ENCODE peak calls at places on chromosomes 3 and 15, in eight cellular contexts. One of them, this sample, is unnamed.

GRCh38 chr3:34886443-34886842 is 752.9 kb upstream of the ARPP21 start:
- DNase-seq in sigmoid colon: no peak
- DNase-seq in AG04450: no peak
- DNase-seq in astrocyte: no peak
- DNase-seq in lower lobe of right lung: no peak
- DNase-seq in neuronal stem cell: no peak
- DNase-seq in right cardiac atrium: no peak
- DNase-seq in suprapubic skin: no peak
- DNase-seq in this sample: peak; percentile 17

GRCh38 chr3:10646531-10647335 is 141.3 kb upstream of the ATP2B2 start:
- DNase-seq in sigmoid colon: no peak
- DNase-seq in AG04450: no peak
- DNase-seq in astrocyte: no peak
- DNase-seq in lower lobe of right lung: no peak
- DNase-seq in neuronal stem cell: no peak
- DNase-seq in right cardiac atrium: no peak
- DNase-seq in suprapubic skin: peak; percentile 41
- DNase-seq in this sample: no peak

GRCh38 chr3:116037954-116038911 is 407.1 kb downstream of the LSAMP start:
- DNase-seq in sigmoid colon: no peak
- DNase-seq in AG04450: no peak
- DNase-seq in astrocyte: no peak
- DNase-seq in lower lobe of right lung: no peak
- DNase-seq in neuronal stem cell: no peak
- DNase-seq in right cardiac atrium: no peak
- DNase-seq in suprapubic skin: no peak
- DNase-seq in this sample: no peak

GRCh38 chr15:70584838-70585706 is 178.3 kb downstream of the UACA start:
- DNase-seq in sigmoid colon: no peak
- DNase-seq in AG04450: no peak
- DNase-seq in astrocyte: peak; percentile 63
- DNase-seq in lower lobe of right lung: no peak
- DNase-seq in neuronal stem cell: peak; percentile 63
- DNase-seq in right cardiac atrium: no peak
- DNase-seq in suprapubic skin: peak; percentile 44
- DNase-seq in this sample: peak; percentile 43

GRCh38 chr3:155179966-155180757 is 100.0 kb downstream of the MME start:
- DNase-seq in sigmoid colon: no peak
- DNase-seq in AG04450: no peak
- DNase-seq in astrocyte: no peak
- DNase-seq in lower lobe of right lung: no peak
- DNase-seq in neuronal stem cell: no peak
- DNase-seq in right cardiac atrium: no peak
- DNase-seq in suprapubic skin: no peak
- DNase-seq in this sample: no peak

GRCh38 chr3:120275553-120276092 is 9.4 kb downstream of the GPR156 start:
- DNase-seq in sigmoid colon: no peak
- DNase-seq in AG04450: no peak
- DNase-seq in astrocyte: no peak
- DNase-seq in lower lobe of right lung: no peak
- DNase-seq in neuronal stem cell: no peak
- DNase-seq in right cardiac atrium: no peak
- DNase-seq in suprapubic skin: no peak
- DNase-seq in this sample: no peak

GRCh38 chr15:82942691-82943090 is 9.8 kb downstream of the HOMER2 start:
- DNase-seq in sigmoid colon: no peak
- DNase-seq in AG04450: no peak
- DNase-seq in astrocyte: peak; percentile 66
- DNase-seq in lower lobe of right lung: peak; percentile 78
- DNase-seq in neuronal stem cell: no peak
- DNase-seq in right cardiac atrium: no peak
- DNase-seq in suprapubic skin: no peak
- DNase-seq in this sample: no peak

GRCh38 chr15:62886431-62887071 is 156.0 kb upstream of the TPM1 start:
- DNase-seq in sigmoid colon: no peak
- DNase-seq in AG04450: no peak
- DNase-seq in astrocyte: peak; percentile 70
- DNase-seq in lower lobe of right lung: no peak
- DNase-seq in neuronal stem cell: peak; percentile 39
- DNase-seq in right cardiac atrium: no peak
- DNase-seq in suprapubic skin: no peak
- DNase-seq in this sample: no peak

GRCh38 chr3:24365168-24365567 is 129.5 kb downstream of the THRB start:
- DNase-seq in sigmoid colon: no peak
- DNase-seq in AG04450: no peak
- DNase-seq in astrocyte: peak; percentile 77
- DNase-seq in lower lobe of right lung: no peak
- DNase-seq in neuronal stem cell: no peak
- DNase-seq in right cardiac atrium: peak; percentile 64
- DNase-seq in suprapubic skin: no peak
- DNase-seq in this sample: no peak

GRCh38 chr15:22895465-22896190 is 57.2 kb downstream of the NIPA2 start:
- DNase-seq in sigmoid colon: no peak
- DNase-seq in AG04450: no peak
- DNase-seq in astrocyte: peak; percentile 9
- DNase-seq in lower lobe of right lung: no peak
- DNase-seq in neuronal stem cell: no peak
- DNase-seq in right cardiac atrium: no peak
- DNase-seq in suprapubic skin: no peak
- DNase-seq in this sample: no peak

GRCh38 chr3:67647390-67647878 is 7.0 kb downstream of the SUCLG2 start:
- DNase-seq in sigmoid colon: no peak
- DNase-seq in AG04450: peak; percentile 91
- DNase-seq in astrocyte: peak; percentile 99
- DNase-seq in lower lobe of right lung: no peak
- DNase-seq in neuronal stem cell: no peak
- DNase-seq in right cardiac atrium: peak; percentile 43
- DNase-seq in suprapubic skin: no peak
- DNase-seq in this sample: no peak

GRCh38 chr3:195178124-195178910 is 92.6 kb downstream of the XXYLT1 start:
- DNase-seq in sigmoid colon: peak; percentile 14
- DNase-seq in AG04450: no peak
- DNase-seq in astrocyte: no peak
- DNase-seq in lower lobe of right lung: no peak
- DNase-seq in neuronal stem cell: no peak
- DNase-seq in right cardiac atrium: peak; percentile 82
- DNase-seq in suprapubic skin: no peak
- DNase-seq in this sample: no peak

DNA sequence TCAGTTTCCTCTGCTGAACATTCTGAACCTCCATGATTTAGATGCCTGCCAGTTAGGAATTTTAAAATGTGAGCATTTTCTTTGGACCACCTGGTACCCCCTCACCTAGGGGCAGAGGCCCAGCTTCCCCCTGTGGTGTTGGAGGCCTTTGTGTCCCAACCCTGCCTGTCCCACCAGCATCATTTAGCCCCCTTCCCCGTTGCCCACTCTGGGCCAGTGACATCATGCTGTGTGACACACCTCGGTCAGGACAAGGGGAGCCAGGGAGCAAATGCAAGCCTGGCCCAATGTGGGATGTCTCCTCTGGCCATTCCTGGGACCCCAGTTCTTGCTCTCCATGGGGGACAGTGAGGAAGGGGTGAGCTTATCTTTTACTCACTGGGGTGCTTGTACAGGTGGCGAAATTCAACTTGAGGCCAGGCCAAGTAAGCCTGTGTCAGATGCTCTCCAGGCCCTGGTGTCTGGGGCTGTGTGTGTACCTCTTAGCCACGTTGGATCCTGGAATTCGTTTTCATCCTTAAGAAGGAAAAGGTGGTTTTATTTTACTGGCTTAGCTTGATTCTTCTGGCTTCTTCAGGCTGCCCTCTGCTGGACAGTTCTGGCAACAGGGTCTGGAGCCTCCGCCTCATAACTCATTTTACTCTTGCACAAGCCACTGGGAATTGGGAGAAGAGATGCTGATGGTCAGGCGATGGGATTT is 49.7 kb upstream of the MYZAP start:
- DNase-seq in sigmoid colon: peak; percentile 77
- DNase-seq in AG04450: peak; percentile 52
- DNase-seq in astrocyte: peak; percentile 37
- DNase-seq in lower lobe of right lung: peak; percentile 64
- DNase-seq in neuronal stem cell: peak; percentile 57
- DNase-seq in right cardiac atrium: peak; percentile 90
- DNase-seq in suprapubic skin: no peak
- DNase-seq in this sample: peak; percentile 81
- H3K27ac ChIP-seq in sigmoid colon: no peak overlapping the region
- H3K27ac ChIP-seq in AG04450: no peak overlapping the region
- H3K27ac ChIP-seq in astrocyte: no peak overlapping the region
- H3K27ac ChIP-seq in lower lobe of right lung: no peak overlapping the region
- H3K27ac ChIP-seq in neuronal stem cell: no peak overlapping the region
- H3K27ac ChIP-seq in right cardiac atrium: no peak overlapping the region
- H3K27ac ChIP-seq in suprapubic skin: no peak overlapping the region
- H3K27ac ChIP-seq in this sample: peak overlapping the region; percentile 11

GRCh38 chr15:100881573-100882336 is 2.1 kb downstream of the ALDH1A3 start:
- DNase-seq in sigmoid colon: no peak
- DNase-seq in AG04450: no peak
- DNase-seq in astrocyte: no peak
- DNase-seq in lower lobe of right lung: no peak
- DNase-seq in neuronal stem cell: no peak
- DNase-seq in right cardiac atrium: no peak
- DNase-seq in suprapubic skin: no peak
- DNase-seq in this sample: no peak
- H3K27me3 ChIP-seq in sigmoid colon: peaks cover 6% of the 10 kb centered on the region
- H3K27me3 ChIP-seq in AG04450: peaks cover 26% of the 10 kb centered on the region
- H3K27me3 ChIP-seq in astrocyte: peaks cover 20% of the 10 kb centered on the region
- H3K27me3 ChIP-seq in lower lobe of right lung: peaks cover 54% of the 10 kb centered on the region
- H3K27me3 ChIP-seq in neuronal stem cell: peaks cover 94% of the 10 kb centered on the region
- H3K27me3 ChIP-seq in right cardiac atrium: no peaks in the 10 kb centered on the region
- H3K27me3 ChIP-seq in suprapubic skin: peaks cover 34% of the 10 kb centered on the region
- H3K27me3 ChIP-seq in this sample: no peaks in the 10 kb centered on the region

DNA sequence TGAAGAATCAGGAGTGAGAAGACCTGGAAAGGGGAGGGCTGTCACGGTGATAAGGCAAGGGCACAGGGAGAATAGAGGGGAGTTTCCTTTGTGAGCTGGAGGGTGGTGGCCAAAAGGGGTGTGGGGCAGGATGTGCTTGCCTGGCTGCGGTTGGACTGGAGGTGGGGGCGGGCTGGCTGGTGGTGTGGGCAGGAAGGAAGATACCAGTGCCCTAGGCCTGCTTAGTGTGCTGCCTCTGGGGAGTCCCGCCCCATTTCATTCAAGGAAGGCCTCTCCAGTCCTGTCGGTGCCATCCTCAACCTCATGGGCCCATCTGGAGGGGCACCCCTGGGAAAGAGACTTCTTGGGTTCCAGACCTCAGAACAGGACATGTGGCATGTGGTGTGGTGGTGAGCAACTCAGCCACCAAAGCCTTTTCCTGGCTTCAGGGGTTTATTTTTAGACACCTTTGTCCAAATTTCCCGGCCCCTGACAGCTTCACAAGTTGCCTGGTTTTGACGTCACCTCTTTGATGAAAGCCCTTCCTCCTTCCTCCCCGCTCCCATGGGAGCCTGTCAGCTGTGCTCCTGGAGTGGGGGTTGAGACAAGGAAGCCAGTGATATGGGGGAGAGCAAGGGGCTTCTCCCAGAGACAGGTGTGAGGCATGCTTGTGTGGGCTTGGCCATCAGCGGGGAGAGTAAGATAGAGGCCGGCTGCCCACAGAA is 15.6 kb downstream of the TEX264 start:
- DNase-seq in sigmoid colon: no peak
- DNase-seq in AG04450: no peak
- DNase-seq in astrocyte: peak; percentile 16
- DNase-seq in lower lobe of right lung: peak; percentile 72
- DNase-seq in neuronal stem cell: no peak
- DNase-seq in right cardiac atrium: peak; percentile 87
- DNase-seq in suprapubic skin: no peak
- DNase-seq in this sample: no peak
- H3K27ac ChIP-seq in sigmoid colon: peak overlapping the region; percentile 47
- H3K27ac ChIP-seq in AG04450: no peak overlapping the region
- H3K27ac ChIP-seq in astrocyte: peak overlapping the region; percentile 9
- H3K27ac ChIP-seq in lower lobe of right lung: peak overlapping the region; percentile 76
- H3K27ac ChIP-seq in neuronal stem cell: no peak overlapping the region
- H3K27ac ChIP-seq in right cardiac atrium: peak overlapping the region; percentile 68
- H3K27ac ChIP-seq in suprapubic skin: peak overlapping the region; percentile 79
- H3K27ac ChIP-seq in this sample: no peak overlapping the region

GRCh38 chr3:46845397-46845859 is 17.8 kb downstream of the MYL3 start:
- DNase-seq in sigmoid colon: peak; percentile 92
- DNase-seq in AG04450: peak; percentile 52
- DNase-seq in astrocyte: peak; percentile 49
- DNase-seq in lower lobe of right lung: peak; percentile 85
- DNase-seq in neuronal stem cell: peak; percentile 32
- DNase-seq in right cardiac atrium: peak; percentile 93
- DNase-seq in suprapubic skin: peak; percentile 90
- DNase-seq in this sample: no peak

GRCh38 chr3:46843508-46843907 is 19.7 kb downstream of the MYL3 start:
- DNase-seq in sigmoid colon: no peak
- DNase-seq in AG04450: no peak
- DNase-seq in astrocyte: no peak
- DNase-seq in lower lobe of right lung: no peak
- DNase-seq in neuronal stem cell: no peak
- DNase-seq in right cardiac atrium: no peak
- DNase-seq in suprapubic skin: no peak
- DNase-seq in this sample: no peak

GRCh38 chr3:46845860-46846623 is 17.2 kb downstream of the MYL3 start:
- DNase-seq in sigmoid colon: peak; percentile 90
- DNase-seq in AG04450: peak; percentile 27
- DNase-seq in astrocyte: peak; percentile 63
- DNase-seq in lower lobe of right lung: peak; percentile 88
- DNase-seq in neuronal stem cell: peak; percentile 70
- DNase-seq in right cardiac atrium: peak; percentile 93
- DNase-seq in suprapubic skin: peak; percentile 91
- DNase-seq in this sample: peak; percentile 78

GRCh38 chr3:46844397-46844796 is 18.8 kb downstream of the MYL3 start:
- DNase-seq in sigmoid colon: no peak
- DNase-seq in AG04450: no peak
- DNase-seq in astrocyte: no peak
- DNase-seq in lower lobe of right lung: no peak
- DNase-seq in neuronal stem cell: no peak
- DNase-seq in right cardiac atrium: no peak
- DNase-seq in suprapubic skin: no peak
- DNase-seq in this sample: no peak

GRCh38 chr3:46844851-46845250 is 18.4 kb downstream of the MYL3 start:
- DNase-seq in sigmoid colon: no peak
- DNase-seq in AG04450: no peak
- DNase-seq in astrocyte: no peak
- DNase-seq in lower lobe of right lung: peak; percentile 40
- DNase-seq in neuronal stem cell: no peak
- DNase-seq in right cardiac atrium: peak; percentile 55
- DNase-seq in suprapubic skin: no peak
- DNase-seq in this sample: peak; percentile 31
- H3K27me3 ChIP-seq in sigmoid colon: no peaks in the 10 kb centered on the region
- H3K27me3 ChIP-seq in AG04450: peaks cover 6% of the 10 kb centered on the region
- H3K27me3 ChIP-seq in astrocyte: no peaks in the 10 kb centered on the region
- H3K27me3 ChIP-seq in lower lobe of right lung: no peaks in the 10 kb centered on the region
- H3K27me3 ChIP-seq in neuronal stem cell: no peaks in the 10 kb centered on the region
- H3K27me3 ChIP-seq in right cardiac atrium: no peaks in the 10 kb centered on the region
- H3K27me3 ChIP-seq in suprapubic skin: no peaks in the 10 kb centered on the region
- H3K27me3 ChIP-seq in this sample: no peaks in the 10 kb centered on the region

This sample was measured in WERI-Rb-1.